ENCODE peak calls at places on chromosomes 2 and 18, in seven cellular contexts. U, G, J, Y, R, K and V are unnamed samples.

GRCh38 chr2:190137561-190137960 is 75.0 kb upstream of the MSTN start:
- DNase-seq in U (no peak), G (no peak), J (no peak), Y (no peak), R (no peak), K (no peak), V (no peak)

GRCh38 chr2:160419776-160420521 is 73.7 kb downstream of the RBMS1 start:
- DNase-seq in U (peak; percentile 49), G (no peak), J (no peak), Y (no peak), R (no peak), K (no peak), V (peak; percentile 35)

GRCh38 chr2:27051902-27052645 is 606 bp downstream of the AGBL5 start:
- DNase-seq in U (peak; percentile 37), G (peak; percentile 38), J (peak; percentile 63), Y (peak; percentile 44), R (peak; percentile 43), K (no peak), V (peak; percentile 16)

GRCh38 chr2:145655366-145655765 is 1135.4 kb upstream of the ZEB2 start:
- DNase-seq in U (no peak), G (no peak), J (no peak), Y (no peak), R (no peak), K (no peak), V (no peak)

GRCh38 chr2:31831585-31831984 is 179.2 kb downstream of the MEMO1 start:
- DNase-seq in U (no peak), G (no peak), J (no peak), Y (no peak), R (no peak), K (no peak), V (no peak)

GRCh38 chr2:69559696-69560482 is 83.7 kb downstream of the AAK1 start:
- DNase-seq in U (peak; percentile 69), G (no peak), J (peak; percentile 42), Y (no peak), R (no peak), K (peak; percentile 66), V (peak; percentile 49)

GRCh38 chr18:59672125-59672769 is 25.0 kb downstream of the CCBE1 start:
- DNase-seq in U (no peak), G (no peak), J (peak; percentile 60), Y (no peak), R (no peak), K (no peak), V (no peak)

GRCh38 chr2:207617011-207617671 is 8.1 kb downstream of the METTL21A start:
- DNase-seq in U (peak; percentile 92), G (no peak), J (no peak), Y (no peak), R (no peak), K (no peak), V (peak; percentile 93)

GRCh38 chr2:7378642-7379041 is 461.4 kb downstream of the RNF144A start:
- DNase-seq in U (no peak), G (no peak), J (no peak), Y (no peak), R (no peak), K (no peak), V (no peak)

GRCh38 chr2:7384773-7385349 is 467.6 kb downstream of the RNF144A start:
- DNase-seq in U (no peak), G (no peak), J (no peak), Y (no peak), R (no peak), K (no peak), V (no peak)

GRCh38 chr2:7377861-7378569 is 460.8 kb downstream of the RNF144A start:
- DNase-seq in U (no peak), G (no peak), J (peak; percentile 22), Y (no peak), R (no peak), K (peak; percentile 59), V (no peak)

GRCh38 chr2:7375901-7376300 is 458.7 kb downstream of the RNF144A start:
- DNase-seq in U (no peak), G (no peak), J (no peak), Y (no peak), R (no peak), K (no peak), V (no peak)

DNA sequence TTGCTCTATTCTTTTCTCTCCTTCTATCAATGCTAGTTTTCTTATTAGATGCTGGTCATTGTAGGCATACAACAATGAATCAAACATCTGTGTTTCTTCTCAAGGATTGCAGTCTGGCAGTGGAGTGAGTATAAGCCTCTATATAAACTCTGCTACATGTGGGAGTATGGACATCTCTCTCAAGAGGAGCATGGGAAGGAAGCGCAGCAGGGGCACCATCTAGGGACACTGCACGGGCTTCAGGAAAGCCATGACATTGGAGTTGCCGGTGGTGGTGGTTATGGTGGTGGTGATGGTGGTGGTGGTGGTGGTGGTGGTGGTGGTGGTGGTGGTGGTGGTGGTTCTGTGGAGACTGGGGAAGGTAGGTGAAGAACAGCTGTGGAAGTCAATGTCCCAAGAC is 462.6 kb downstream of the RNF144A start:
- DNase-seq in U (no peak), G (no peak), J (no peak), Y (no peak), R (no peak), K (peak; percentile 66), V (no peak)
- TF ChIP-seq CTCF in U (no peak), G (no peak), J (no peak), Y (no peak), R (no peak), K (peak; percentile 54), V (no peak)

GRCh38 chr2:80335411-80335810 is 30.9 kb upstream of the LRRTM1 start:
- DNase-seq in U (no peak), G (no peak), J (no peak), Y (no peak), R (no peak), K (no peak), V (no peak)
- TF ChIP-seq CTCF in U (no peak), G (no peak), J (no peak), Y (no peak), R (no peak), K (no peak), V (no peak)

GRCh38 chr18:75926811-75927210 is 499.3 kb upstream of the SMIM21 start:
- DNase-seq in U (no peak), G (no peak), J (no peak), Y (no peak), R (no peak), K (no peak), V (no peak)

GRCh38 chr18:75936862-75937261 is 509.4 kb upstream of the SMIM21 start:
- DNase-seq in U (no peak), G (no peak), J (no peak), Y (no peak), R (no peak), K (no peak), V (no peak)

DNA sequence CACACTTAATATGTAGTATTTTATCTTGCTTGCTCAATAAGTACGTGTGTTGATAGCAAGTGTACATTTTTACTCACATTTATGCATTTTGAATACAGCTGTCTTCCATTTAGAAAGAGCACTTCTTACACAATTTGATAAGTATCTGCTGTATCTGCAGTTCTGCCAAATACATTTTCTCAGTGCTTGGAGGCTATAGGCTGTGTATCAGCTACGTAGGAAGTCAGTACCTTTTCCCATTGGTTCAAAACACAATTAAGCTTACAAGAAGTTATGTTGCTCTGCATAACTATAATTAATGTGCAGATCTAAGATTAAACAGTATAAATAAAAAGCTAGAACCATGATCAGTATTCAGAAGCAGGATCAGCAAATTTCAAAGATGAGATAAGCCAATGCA is 503.6 kb upstream of the SMIM21 start:
- DNase-seq in U (no peak), G (no peak), J (no peak), Y (no peak), R (no peak), K (no peak), V (no peak)
- TF ChIP-seq CTCF in U (no peak), G (no peak), J (no peak), Y (no peak), R (no peak), K (no peak), V (no peak)

GRCh38 chr18:27004056-27004829 is 138.7 kb upstream of the AQP4 start:
- DNase-seq in U (peak; percentile 5), G (no peak), J (no peak), Y (no peak), R (no peak), K (no peak), V (no peak)
- TF ChIP-seq CTCF in U (no peak), G (peak; percentile 59), J (peak; percentile 58), Y (peak; percentile 56), R (peak; percentile 13), K (peak; percentile 56), V (peak; percentile 59)

GRCh38 chr18:71398530-71398929 is 1109.7 kb downstream of the SOCS6 start:
- DNase-seq in U (peak; percentile 35), G (peak; percentile 9), J (no peak), Y (no peak), R (no peak), K (peak; percentile 87), V (no peak)
- TF ChIP-seq CTCF in U (peak; percentile 51), G (peak; percentile 45), J (no peak), Y (no peak), R (no peak), K (peak; percentile 84), V (no peak)

GRCh38 chr2:214378455-214379103 is 32.3 kb upstream of the VWC2L start:
- DNase-seq in U (no peak), G (no peak), J (no peak), Y (no peak), R (no peak), K (peak; percentile 58), V (no peak)
- TF ChIP-seq CTCF in U (no peak), G (no peak), J (no peak), Y (no peak), R (no peak), K (peak; percentile 60), V (no peak)